ENCODE peak calls at places on chromosomes 12 and 14, in six cellular contexts. U, W, J, M, F and V are unnamed samples.

GRCh38 chr12:66365718-66366485 is 63.6 kb downstream of the HELB start:
- DNase-seq in U (no peak), W (no peak), J (no peak), M (no peak), F (no peak), V (no peak)

GRCh38 chr12:120249266-120249874 is 16.2 kb downstream of the PXN start:
- DNase-seq in U (no peak), W (no peak), J (no peak), M (no peak), F (no peak), V (no peak)

GRCh38 chr12:131189781-131190180 is 236.1 kb downstream of the ADGRD1 start:
- DNase-seq in U (no peak), W (no peak), J (no peak), M (no peak), F (no peak), V (no peak)

GRCh38 chr12:110073049-110073831 is 24.9 kb upstream of the C12orf76 start:
- DNase-seq in U (no peak), W (peak; percentile 21), J (no peak), M (no peak), F (no peak), V (no peak)

GRCh38 chr12:47709277-47710048 is 3.6 kb upstream of the RPAP3 start:
- DNase-seq in U (no peak), W (no peak), J (no peak), M (no peak), F (no peak), V (no peak)

GRCh38 chr12:113041560-113041959 is 15.0 kb upstream of the DTX1 start:
- DNase-seq in U (no peak), W (no peak), J (no peak), M (no peak), F (no peak), V (no peak)

GRCh38 chr12:56449622-56449984 is 377 bp upstream of the TIMELESS start:
- DNase-seq in U (no peak), W (no peak), J (no peak), M (no peak), F (no peak), V (no peak)

GRCh38 chr14:96805906-96806305 is 8.7 kb downstream of the VRK1 start:
- DNase-seq in U (no peak), W (peak; percentile 20), J (no peak), M (no peak), F (no peak), V (no peak)

GRCh38 chr12:450438-450837 is 9.3 kb upstream of the B4GALNT3 start:
- DNase-seq in U (no peak), W (no peak), J (peak; percentile 57), M (no peak), F (no peak), V (no peak)

GRCh38 chr14:105333020-105333490 is 18.5 kb downstream of the PACS2 start:
- DNase-seq in U (no peak), W (no peak), J (no peak), M (no peak), F (no peak), V (peak; percentile 65)

GRCh38 chr14:50363734-50364113 is 33.0 kb downstream of the CDKL1 start:
- DNase-seq in U (no peak), W (no peak), J (no peak), M (no peak), F (no peak), V (no peak)

GRCh38 chr12:6280053-6280469 is 30.4 kb upstream of the PLEKHG6 start:
- DNase-seq in U (peak; percentile 95), W (no peak), J (no peak), M (no peak), F (peak; percentile 85), V (peak; percentile 69)

GRCh38 chr12:62763319-62763718 is 171.6 kb downstream of the PPM1H start:
- DNase-seq in U (no peak), W (no peak), J (no peak), M (no peak), F (no peak), V (no peak)

GRCh38 chr12:1593232-1594044 is 943 bp downstream of the FBXL14 start:
- DNase-seq in U (peak; percentile 65), W (peak; percentile 48), J (peak; percentile 65), M (no peak), F (peak; percentile 76), V (peak; percentile 63)

GRCh38 chr12:89525002-89525823 is 617 bp upstream of the GALNT4 start:
- DNase-seq in U (no peak), W (peak; percentile 35), J (peak; percentile 67), M (no peak), F (peak; percentile 69), V (peak; percentile 88)

GRCh38 chr12:4271433-4272013 is 2.0 kb upstream of the CCND2 start:
- DNase-seq in U (no peak), W (no peak), J (peak; percentile 49), M (no peak), F (no peak), V (no peak)

GRCh38 chr12:125360540-125360939 is 295.3 kb downstream of the AACS start:
- DNase-seq in U (no peak), W (no peak), J (no peak), M (no peak), F (no peak), V (no peak)

GRCh38 chr14:92846162-92846897 is 52.2 kb downstream of the GOLGA5 start:
- DNase-seq in U (no peak), W (no peak), J (no peak), M (no peak), F (no peak), V (no peak)

GRCh38 chr12:113422030-113422900 is at the start of gene SDSL:
- DNase-seq in U (peak; percentile 76), W (peak; percentile 42), J (peak; percentile 60), M (no peak), F (peak; percentile 77), V (peak; percentile 89)

GRCh38 chr12:99087278-99087677 is 442.2 kb downstream of the APAF1 start:
- DNase-seq in U (no peak), W (no peak), J (no peak), M (peak; percentile 4), F (no peak), V (no peak)

GRCh38 chr14:55272922-55273321 is 1.7 kb downstream of the FBXO34 start:
- DNase-seq in U (no peak), W (no peak), J (no peak), M (no peak), F (no peak), V (no peak)
- H3K4me3 ChIP-seq in U (peak overlapping the region; percentile 98), W (peak overlapping the region; percentile 96), J (peak overlapping the region; percentile 87), M (no peak overlapping the region), F (peak overlapping the region; percentile 99), V (peak overlapping the region; percentile 89)

GRCh38 chr12:11656550-11656949 is 7.1 kb downstream of the ETV6 start:
- DNase-seq in U (peak; percentile 42), W (no peak), J (no peak), M (no peak), F (no peak), V (no peak)
- H3K4me1 ChIP-seq in U (peaks cover 40% of the 10 kb centered on the region), W (peaks cover 96% of the 10 kb centered on the region), J (peaks cover 46% of the 10 kb centered on the region), M (peaks cover 7% of the 10 kb centered on the region), F (peaks cover 60% of the 10 kb centered on the region), V (peaks cover 18% of the 10 kb centered on the region)

DNA sequence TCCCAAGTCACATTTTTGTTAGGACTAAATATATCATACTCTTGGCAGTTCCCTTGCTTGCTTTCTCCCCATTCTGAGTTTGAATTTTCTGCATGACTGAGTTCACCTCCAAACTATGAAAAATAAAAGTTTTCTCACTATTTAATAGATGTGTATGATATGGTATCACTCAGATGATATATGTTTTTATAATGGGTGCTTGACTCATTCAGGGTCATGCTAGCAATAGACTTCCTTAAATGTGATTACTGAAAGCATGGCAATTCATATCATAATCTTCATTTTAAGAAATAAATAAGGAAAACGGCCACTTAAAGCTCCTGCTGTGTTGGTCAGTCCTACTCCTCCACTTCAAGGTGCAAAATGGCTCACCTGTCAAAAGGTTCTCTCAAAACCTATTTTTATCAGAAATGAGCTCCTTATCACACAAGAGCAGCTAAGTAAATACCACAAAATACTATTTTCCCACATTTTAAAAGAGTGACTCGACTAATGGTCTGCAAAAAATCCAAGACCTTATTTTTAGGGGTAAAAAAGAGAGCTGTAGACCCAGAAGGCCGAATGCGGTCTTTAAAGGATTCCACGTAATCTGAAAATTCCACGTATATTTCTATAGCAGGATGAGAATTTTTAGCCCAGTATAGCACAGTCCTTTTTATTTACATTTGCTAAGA is 3.9 kb downstream of the C14orf93 start:
- DNase-seq in U (no peak), W (no peak), J (no peak), M (no peak), F (no peak), V (no peak)
- H3K4me3 ChIP-seq in U (peak overlapping the region; percentile 74), W (peak overlapping the region; percentile 87), J (peak overlapping the region; percentile 40), M (no peak overlapping the region), F (peak overlapping the region; percentile 65), V (peak overlapping the region; percentile 57)

GRCh38 chr14:63487724-63488123 is 55.5 kb downstream of the PPP2R5E start:
- DNase-seq in U (no peak), W (no peak), J (no peak), M (no peak), F (no peak), V (no peak)
- H3K4me1 ChIP-seq in U (peaks cover 8% of the 10 kb centered on the region), W (peaks cover 52% of the 10 kb centered on the region), J (peaks cover 2% of the 10 kb centered on the region), M (peaks cover 1% of the 10 kb centered on the region), F (peaks cover 15% of the 10 kb centered on the region), V (peaks cover 28% of the 10 kb centered on the region)